ENCODE peak calls at places on chromosome 19, in seven cellular contexts. F is fibroblast of pulmonary artery, G is BE2C, R is esophagus squamous epithelium, E is A549, D is mammary epithelial cell, K is nephron progenitor cell. B is an unnamed sample.

GRCh38 chr19:40601061-40601973 is at the start of gene LTBP4:
- DNase-seq in F (no peak), G (peak; percentile 57), R (no peak), E (no peak), D (no peak), K (peak; percentile 60), B (no peak)

GRCh38 chr19:16139752-16140151 is 3.7 kb upstream of the HSH2D start:
- DNase-seq in F (no peak), G (no peak), R (no peak), E (no peak), D (no peak), K (no peak), B (no peak)

GRCh38 chr19:28377077-28377476 is 835.9 kb downstream of the UQCRFS1 start:
- DNase-seq in F (peak; percentile 7), G (no peak), R (no peak), E (no peak), D (no peak), K (peak; percentile 51), B (peak; percentile 11)

GRCh38 chr19:2049741-2050348 is 1.2 kb downstream of the MKNK2 start:
- DNase-seq in F (peak; percentile 81), G (peak; percentile 71), R (no peak), E (no peak), D (peak; percentile 78), K (peak; percentile 53), B (no peak)

GRCh38 chr19:801030-801860 is 4.0 kb downstream of the PTBP1 start:
- DNase-seq in F (peak; percentile 66), G (peak; percentile 78), R (no peak), E (no peak), D (peak; percentile 56), K (no peak), B (no peak)

GRCh38 chr19:33047422-33047821 is 17.3 kb downstream of the RHPN2 start:
- DNase-seq in F (no peak), G (no peak), R (no peak), E (no peak), D (peak; percentile 96), K (no peak), B (no peak)

GRCh38 chr19:18417250-18418033 is 1.8 kb upstream of the SSBP4 start:
- DNase-seq in F (peak; percentile 90), G (peak; percentile 86), R (no peak), E (no peak), D (no peak), K (peak; percentile 78), B (peak; percentile 65)

GRCh38 chr19:16914421-16914820 is 25.6 kb downstream of the F2RL3 start:
- DNase-seq in F (no peak), G (no peak), R (no peak), E (no peak), D (no peak), K (no peak), B (no peak)

GRCh38 chr19:5877869-5878268 is 7.5 kb upstream of the FUT5 start:
- DNase-seq in F (no peak), G (no peak), R (no peak), E (no peak), D (no peak), K (no peak), B (no peak)

GRCh38 chr19:35712910-35713845 is 4.6 kb upstream of the KMT2B start:
- DNase-seq in F (no peak), G (no peak), R (no peak), E (no peak), D (no peak), K (no peak), B (no peak)

GRCh38 chr19:41434450-41434849 is 5.3 kb downstream of the DMAC2 start:
- DNase-seq in F (no peak), G (no peak), R (no peak), E (no peak), D (no peak), K (no peak), B (no peak)

GRCh38 chr19:31066385-31066784 is 282.9 kb downstream of the TSHZ3 start:
- DNase-seq in F (peak; percentile 29), G (no peak), R (no peak), E (peak; percentile 84), D (peak; percentile 76), K (no peak), B (no peak)

GRCh38 chr19:1748115-1748702 is 5.1 kb upstream of the ONECUT3 start:
- DNase-seq in F (no peak), G (no peak), R (no peak), E (no peak), D (no peak), K (no peak), B (no peak)

GRCh38 chr19:42290523-42291436 is 11.2 kb upstream of the PRR19 start:
- DNase-seq in F (no peak), G (peak; percentile 91), R (no peak), E (peak; percentile 95), D (no peak), K (peak; percentile 64), B (peak; percentile 51)

GRCh38 chr19:16367269-16367683 is 42.6 kb downstream of the KLF2 start:
- DNase-seq in F (no peak), G (no peak), R (no peak), E (no peak), D (no peak), K (no peak), B (no peak)

GRCh38 chr19:3577741-3578344 is 5.1 kb downstream of the HMG20B start:
- DNase-seq in F (no peak), G (no peak), R (no peak), E (no peak), D (no peak), K (no peak), B (no peak)

GRCh38 chr19:16380314-16380695 is 55.7 kb downstream of the KLF2 start:
- DNase-seq in F (no peak), G (no peak), R (no peak), E (no peak), D (no peak), K (no peak), B (no peak)

GRCh38 chr19:45632468-45633196 is 6.6 kb downstream of the EML2 start:
- DNase-seq in F (peak; percentile 91), G (peak; percentile 87), R (no peak), E (peak; percentile 98), D (peak; percentile 98), K (peak; percentile 92), B (peak; percentile 74)

GRCh38 chr19:12564016-12564664 is 12.9 kb upstream of the ZNF564 start:
- DNase-seq in F (peak; percentile 90), G (peak; percentile 93), R (peak; percentile 48), E (peak; percentile 55), D (peak; percentile 88), K (peak; percentile 95), B (peak; percentile 98)

DNA sequence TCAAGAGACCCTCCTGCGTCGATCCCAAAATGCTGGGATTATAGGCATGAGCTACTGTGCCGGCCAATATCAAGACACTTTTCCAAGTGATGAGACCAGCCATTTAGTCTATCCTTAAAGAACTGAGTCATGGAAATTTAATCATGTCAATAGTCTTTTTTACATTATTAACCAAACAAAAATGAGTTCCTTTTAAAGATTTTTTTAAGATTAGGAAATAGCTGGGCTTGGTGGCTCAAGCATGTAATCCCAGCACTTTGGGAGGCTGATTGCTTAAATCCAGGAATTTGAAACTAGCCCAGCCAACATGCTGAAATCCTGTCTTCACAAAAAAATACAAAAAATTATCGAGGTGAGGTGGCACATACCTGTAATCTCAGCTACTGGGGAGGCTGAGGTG is 16.7 kb upstream of the ZNF564 start:
- DNase-seq in F (no peak), G (no peak), R (no peak), E (no peak), D (no peak), K (no peak), B (no peak)
- TF ChIP-seq CTCF in F (no peak), G (no peak), R (no peak), E (no peak), D (no peak), K (no peak), B (no peak)

GRCh38 chr19:49988007-49988406 is 27.0 kb upstream of the SIGLEC11 start:
- DNase-seq in F (no peak), G (no peak), R (no peak), E (no peak), D (no peak), K (no peak), B (no peak)

GRCh38 chr19:49986354-49986753 is 25.4 kb upstream of the SIGLEC11 start:
- DNase-seq in F (no peak), G (no peak), R (no peak), E (no peak), D (no peak), K (no peak), B (no peak)

GRCh38 chr19:49985926-49986325 is 25.0 kb upstream of the SIGLEC11 start:
- DNase-seq in F (no peak), G (no peak), R (no peak), E (no peak), D (no peak), K (no peak), B (no peak)

GRCh38 chr19:49988433-49988832 is 27.5 kb upstream of the SIGLEC11 start:
- DNase-seq in F (no peak), G (no peak), R (no peak), E (no peak), D (peak; percentile 35), K (no peak), B (no peak)

GRCh38 chr19:49987159-49987698 is 26.3 kb upstream of the SIGLEC11 start:
- DNase-seq in F (peak; percentile 95), G (no peak), R (peak; percentile 33), E (peak; percentile 58), D (peak; percentile 88), K (peak; percentile 98), B (peak; percentile 93)
- TF ChIP-seq CTCF in F (no peak), G (no peak), R (no peak), E (no peak), D (peak; percentile 8), K (no peak), B (peak; percentile 43)

GRCh38 chr19:37929512-37929911 is 22.5 kb downstream of the SIPA1L3 start:
- DNase-seq in F (no peak), G (no peak), R (no peak), E (no peak), D (no peak), K (no peak), B (no peak)
- TF ChIP-seq CTCF in F (no peak), G (no peak), R (no peak), E (no peak), D (no peak), K (no peak), B (no peak)

GRCh38 chr19:34359140-34359953 is 5.6 kb upstream of the GPI start:
- DNase-seq in F (peak; percentile 98), G (peak; percentile 99), R (peak; percentile 86), E (peak; percentile 100), D (peak; percentile 97), K (peak; percentile 94), B (peak; percentile 86)
- TF ChIP-seq CTCF in F (peak; percentile 50), G (peak; percentile 71), R (peak; percentile 38), E (peak; percentile 88), D (peak; percentile 55), K (peak; percentile 28), B (peak; percentile 64)

DNA sequence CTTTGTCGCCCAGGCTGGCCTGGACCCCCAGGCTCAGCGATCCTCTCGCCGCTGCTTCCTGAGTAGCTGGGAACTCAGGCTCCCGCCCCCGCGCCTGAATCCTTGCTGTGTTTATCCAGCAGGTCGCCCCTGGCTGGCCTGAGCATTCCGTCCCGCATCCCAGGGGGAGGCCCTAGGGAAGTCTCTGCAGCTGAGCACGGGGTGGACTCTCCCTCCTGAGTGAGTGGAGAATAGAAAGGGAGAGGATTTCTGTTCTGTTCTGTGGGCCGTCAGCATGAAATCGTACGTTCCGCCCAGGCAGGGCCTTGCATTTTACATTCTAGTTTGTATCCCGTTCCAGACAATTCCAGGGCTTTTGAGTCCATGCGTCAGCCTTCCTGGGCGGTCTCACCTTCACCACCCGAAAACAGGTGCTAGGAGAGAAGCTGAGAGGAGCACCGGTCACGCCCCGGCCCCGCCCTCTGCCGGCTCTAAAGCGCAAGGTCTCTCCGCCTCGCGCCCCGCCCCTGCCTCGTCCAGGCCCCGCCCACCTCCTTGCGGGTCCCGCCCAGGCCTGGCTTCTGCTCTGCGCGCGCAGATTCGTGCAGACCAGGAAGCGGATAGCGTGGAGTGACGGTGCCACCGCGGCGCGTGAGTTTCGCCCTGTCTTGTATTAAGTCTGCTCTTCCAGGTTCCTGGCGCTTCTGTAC is at the start of gene ZNF761:
- DNase-seq in F (peak; percentile 88), G (peak; percentile 96), R (peak; percentile 62), E (peak; percentile 58), D (peak; percentile 97), K (peak; percentile 99), B (peak; percentile 96)
- TF ChIP-seq CTCF in F (peak; percentile 29), G (peak; percentile 25), R (peak; percentile 42), E (no peak), D (peak; percentile 33), K (peak; percentile 40), B (peak; percentile 56)

B was measured in neural crest cell.